ENCODE peak calls at places on chromosomes 3 and 15, in six cellular contexts. L, J, D, V, K and Z are unnamed samples.

GRCh38 chr3:194598771-194599557 is 34.3 kb downstream of the TMEM44 start:
- DNase-seq in L (peak; percentile 91), J (no peak), D (no peak), K (peak; percentile 81), V (peak; percentile 99), Z (no peak)

GRCh38 chr3:141373768-141374526 is 5.6 kb downstream of the ZBTB38 start:
- DNase-seq in V (no peak), J (no peak), L (no peak), K (peak; percentile 18), D (no peak), Z (peak; percentile 46)

GRCh38 chr3:882526-882925 is 210.3 kb upstream of the CNTN6 start:
- DNase-seq in J (no peak), K (no peak), V (peak; percentile 30), L (no peak), D (no peak), Z (no peak)

GRCh38 chr3:177979684-177980083 is 556.6 kb upstream of the KCNMB2 start:
- DNase-seq in D (no peak), K (no peak), V (no peak), J (no peak), L (no peak), Z (no peak)

GRCh38 chr3:167913218-167913902 is 177.8 kb downstream of the SERPINI1 start:
- DNase-seq in L (no peak), J (no peak), V (peak; percentile 67), D (peak; percentile 58), K (peak; percentile 19), Z (no peak)

GRCh38 chr3:60707452-60708020 is 543.7 kb downstream of the FHIT start:
- DNase-seq in D (no peak), K (peak; percentile 12), V (no peak), J (no peak), L (no peak), Z (peak; percentile 7)

GRCh38 chr3:180909369-180910127 is 2.9 kb upstream of the FXR1 start:
- DNase-seq in K (no peak), L (no peak), V (no peak), D (no peak), J (no peak), Z (no peak)

GRCh38 chr15:68820205-68820588 is 498 bp downstream of the ANP32A start:
- DNase-seq in K (no peak), J (no peak), D (no peak), V (peak; percentile 38), L (no peak), Z (peak; percentile 58)

GRCh38 chr15:68315495-68316007 is 38.0 kb downstream of the FEM1B start:
- DNase-seq in V (peak; percentile 36), J (no peak), K (no peak), D (peak; percentile 49), L (no peak), Z (no peak)

GRCh38 chr3:195450731-195451229 is 8.0 kb upstream of the ACAP2 start:
- DNase-seq in L (no peak), V (peak; percentile 97), J (no peak), K (peak; percentile 62), D (no peak), Z (peak; percentile 90)

GRCh38 chr3:117633207-117633606 is 923.6 kb downstream of the TUSC7 start:
- DNase-seq in K (no peak), V (no peak), J (no peak), D (no peak), L (no peak), Z (no peak)

GRCh38 chr3:177977381-177978158 is 558.7 kb upstream of the KCNMB2 start:
- DNase-seq in V (peak; percentile 90), J (no peak), L (peak; percentile 82), K (peak; percentile 76), D (no peak), Z (peak; percentile 91)

GRCh38 chr3:69665026-69665739 is 74.1 kb upstream of the MITF start:
- DNase-seq in J (peak; percentile 75), K (no peak), D (peak; percentile 73), V (peak; percentile 46), L (no peak), Z (no peak)

GRCh38 chr3:23329471-23329870 is 126.3 kb downstream of the UBE2E2 start:
- DNase-seq in L (no peak), J (no peak), V (no peak), K (no peak), D (no peak), Z (no peak)

GRCh38 chr15:86591994-86592746 is 512.5 kb downstream of the AGBL1 start:
- DNase-seq in L (no peak), V (no peak), J (peak; percentile 14), K (no peak), D (no peak), Z (no peak)

GRCh38 chr15:31145271-31145911 is 43.9 kb upstream of the TRPM1 start:
- DNase-seq in J (no peak), L (no peak), D (no peak), V (peak; percentile 43), K (peak; percentile 5), Z (no peak)

GRCh38 chr15:73936181-73936580 is 9.9 kb downstream of the LOXL1 start:
- DNase-seq in L (no peak), D (no peak), K (no peak), V (peak; percentile 69), J (no peak), Z (peak; percentile 66)

GRCh38 chr3:124351430-124352142 is 359.7 kb upstream of the ROPN1 start:
- DNase-seq in K (peak; percentile 83), J (peak; percentile 85), L (peak; percentile 47), D (peak; percentile 77), V (peak; percentile 77), Z (peak; percentile 34)

GRCh38 chr15:81419304-81419943 is 45.4 kb upstream of the TMC3 start:
- DNase-seq in K (no peak), D (peak; percentile 59), J (no peak), L (no peak), V (peak; percentile 7), Z (peak; percentile 75)

GRCh38 chr3:24263069-24263668 is 231.5 kb downstream of the THRB start:
- DNase-seq in J (no peak), V (no peak), D (no peak), L (no peak), K (no peak), Z (no peak)

GRCh38 chr3:148178508-148178907 is 519.2 kb upstream of the AGTR1 start:
- DNase-seq in J (peak; percentile 78), K (no peak), L (no peak), V (peak; percentile 29), D (no peak), Z (no peak)

GRCh38 chr3:131972091-131972490 is 62.7 kb downstream of the CPNE4 start:
- DNase-seq in D (no peak), J (no peak), V (no peak), L (no peak), K (no peak), Z (no peak)

GRCh38 chr15:69997701-69998273 is 99.9 kb downstream of the TLE3 start:
- DNase-seq in V (peak; percentile 43), D (no peak), J (peak; percentile 80), K (peak; percentile 82), L (no peak), Z (peak; percentile 9)

GRCh38 chr3:116139607-116140006 is 305.7 kb downstream of the LSAMP start:
- DNase-seq in K (no peak), J (no peak), V (peak; percentile 4), D (peak; percentile 66), L (no peak), Z (no peak)

GRCh38 chr3:94082412-94082937 is 19.6 kb downstream of the NSUN3 start:
- DNase-seq in J (peak; percentile 17), L (no peak), V (no peak), D (no peak), K (no peak), Z (no peak)

GRCh38 chr3:105806361-105806760 is 62.5 kb downstream of the CBLB start:
- DNase-seq in J (no peak), V (peak; percentile 54), K (peak; percentile 43), L (no peak), D (no peak), Z (peak; percentile 54)